ENCODE peak calls at places on chromosome 22, in seven cellular contexts. One of them, this sample, is unnamed.

GRCh38 chr22:17972385-17973181 is 51.8 kb downstream of the MICAL3 start:
- DNase-seq in HFFc6: peak
- DNase-seq in pancreas: no peak
- DNase-seq in transverse colon: no peak
- DNase-seq in nephron progenitor cell: no peak
- DNase-seq in cardiac fibroblast: peak
- DNase-seq in neural progenitor cell: peak
- DNase-seq in this sample: no peak

GRCh38 chr22:10961043-10961860 is 4566.7 kb upstream of the OR11H1 start:
- DNase-seq in HFFc6: no peak
- DNase-seq in pancreas: peak
- DNase-seq in transverse colon: no peak
- DNase-seq in nephron progenitor cell: no peak
- DNase-seq in cardiac fibroblast: no peak
- DNase-seq in neural progenitor cell: no peak
- DNase-seq in this sample: no peak

GRCh38 chr22:17831527-17832251 is 57.4 kb upstream of the BID start:
- DNase-seq in HFFc6: no peak
- DNase-seq in pancreas: no peak
- DNase-seq in transverse colon: no peak
- DNase-seq in nephron progenitor cell: no peak
- DNase-seq in cardiac fibroblast: no peak
- DNase-seq in neural progenitor cell: no peak
- DNase-seq in this sample: no peak

GRCh38 chr22:21861856-21862255 is 5.6 kb downstream of the MAPK1 start:
- DNase-seq in HFFc6: no peak
- DNase-seq in pancreas: no peak
- DNase-seq in transverse colon: no peak
- DNase-seq in nephron progenitor cell: no peak
- DNase-seq in cardiac fibroblast: no peak
- DNase-seq in neural progenitor cell: no peak
- DNase-seq in this sample: no peak

GRCh38 chr22:31747441-31747840 is 2.5 kb downstream of the PRR14L start:
- DNase-seq in HFFc6: no peak
- DNase-seq in pancreas: no peak
- DNase-seq in transverse colon: no peak
- DNase-seq in nephron progenitor cell: no peak
- DNase-seq in cardiac fibroblast: no peak
- DNase-seq in neural progenitor cell: peak
- DNase-seq in this sample: no peak

GRCh38 chr22:40396882-40397281 is 26.5 kb downstream of the SGSM3 start:
- DNase-seq in HFFc6: no peak
- DNase-seq in pancreas: peak
- DNase-seq in transverse colon: peak
- DNase-seq in nephron progenitor cell: peak
- DNase-seq in cardiac fibroblast: peak
- DNase-seq in neural progenitor cell: peak
- DNase-seq in this sample: no peak

GRCh38 chr22:45891996-45892621 is 84.9 kb downstream of the WNT7B start:
- DNase-seq in HFFc6: no peak
- DNase-seq in pancreas: peak
- DNase-seq in transverse colon: no peak
- DNase-seq in nephron progenitor cell: no peak
- DNase-seq in cardiac fibroblast: no peak
- DNase-seq in neural progenitor cell: no peak
- DNase-seq in this sample: no peak

GRCh38 chr22:49284931-49285330 is 542.7 kb downstream of the BRD1 start:
- DNase-seq in HFFc6: no peak
- DNase-seq in pancreas: no peak
- DNase-seq in transverse colon: no peak
- DNase-seq in nephron progenitor cell: no peak
- DNase-seq in cardiac fibroblast: no peak
- DNase-seq in neural progenitor cell: no peak
- DNase-seq in this sample: no peak

GRCh38 chr22:24514241-24515024 is 19.3 kb downstream of the UPB1 start:
- DNase-seq in HFFc6: no peak
- DNase-seq in pancreas: peak
- DNase-seq in transverse colon: peak
- DNase-seq in nephron progenitor cell: no peak
- DNase-seq in cardiac fibroblast: no peak
- DNase-seq in neural progenitor cell: no peak
- DNase-seq in this sample: peak

GRCh38 chr22:19873138-19873959 is 18.7 kb upstream of the GNB1L start:
- DNase-seq in HFFc6: no peak
- DNase-seq in pancreas: no peak
- DNase-seq in transverse colon: peak
- DNase-seq in nephron progenitor cell: no peak
- DNase-seq in cardiac fibroblast: no peak
- DNase-seq in neural progenitor cell: no peak
- DNase-seq in this sample: no peak

GRCh38 chr22:48919187-48919590 is 908.5 kb downstream of the BRD1 start:
- DNase-seq in HFFc6: no peak
- DNase-seq in pancreas: no peak
- DNase-seq in transverse colon: no peak
- DNase-seq in nephron progenitor cell: no peak
- DNase-seq in cardiac fibroblast: no peak
- DNase-seq in neural progenitor cell: peak
- DNase-seq in this sample: peak

GRCh38 chr22:44180706-44181032 is at the start of gene PARVG:
- DNase-seq in HFFc6: no peak
- DNase-seq in pancreas: no peak
- DNase-seq in transverse colon: peak
- DNase-seq in nephron progenitor cell: no peak
- DNase-seq in cardiac fibroblast: no peak
- DNase-seq in neural progenitor cell: no peak
- DNase-seq in this sample: no peak

GRCh38 chr22:49662681-49663080 is 165.0 kb downstream of the BRD1 start:
- DNase-seq in HFFc6: no peak
- DNase-seq in pancreas: no peak
- DNase-seq in transverse colon: no peak
- DNase-seq in nephron progenitor cell: no peak
- DNase-seq in cardiac fibroblast: no peak
- DNase-seq in neural progenitor cell: no peak
- DNase-seq in this sample: no peak

GRCh38 chr22:50483556-50483955 is 2.2 kb downstream of the ADM2 start:
- DNase-seq in HFFc6: no peak
- DNase-seq in pancreas: peak
- DNase-seq in transverse colon: no peak
- DNase-seq in nephron progenitor cell: no peak
- DNase-seq in cardiac fibroblast: no peak
- DNase-seq in neural progenitor cell: no peak
- DNase-seq in this sample: no peak

GRCh38 chr22:48357961-48358360 is 1469.7 kb downstream of the BRD1 start:
- DNase-seq in HFFc6: no peak
- DNase-seq in pancreas: no peak
- DNase-seq in transverse colon: no peak
- DNase-seq in nephron progenitor cell: no peak
- DNase-seq in cardiac fibroblast: no peak
- DNase-seq in neural progenitor cell: no peak
- DNase-seq in this sample: no peak

GRCh38 chr22:39212721-39213376 is 31.9 kb downstream of the PDGFB start:
- DNase-seq in HFFc6: peak
- DNase-seq in pancreas: no peak
- DNase-seq in transverse colon: no peak
- DNase-seq in nephron progenitor cell: no peak
- DNase-seq in cardiac fibroblast: peak
- DNase-seq in neural progenitor cell: peak
- DNase-seq in this sample: no peak

GRCh38 chr22:23269441-23270211 is 89.3 kb downstream of the BCR start:
- DNase-seq in HFFc6: no peak
- DNase-seq in pancreas: no peak
- DNase-seq in transverse colon: no peak
- DNase-seq in nephron progenitor cell: peak
- DNase-seq in cardiac fibroblast: no peak
- DNase-seq in neural progenitor cell: no peak
- DNase-seq in this sample: no peak

GRCh38 chr22:23268877-23269276 is 88.6 kb downstream of the BCR start:
- DNase-seq in HFFc6: no peak
- DNase-seq in pancreas: no peak
- DNase-seq in transverse colon: no peak
- DNase-seq in nephron progenitor cell: no peak
- DNase-seq in cardiac fibroblast: no peak
- DNase-seq in neural progenitor cell: no peak
- DNase-seq in this sample: no peak

GRCh38 chr22:23271597-23271908 is 91.2 kb downstream of the BCR start:
- DNase-seq in HFFc6: no peak
- DNase-seq in pancreas: no peak
- DNase-seq in transverse colon: no peak
- DNase-seq in nephron progenitor cell: no peak
- DNase-seq in cardiac fibroblast: no peak
- DNase-seq in neural progenitor cell: no peak
- DNase-seq in this sample: no peak

GRCh38 chr22:23270798-23271596 is 90.7 kb downstream of the BCR start:
- DNase-seq in HFFc6: no peak
- DNase-seq in pancreas: no peak
- DNase-seq in transverse colon: no peak
- DNase-seq in nephron progenitor cell: no peak
- DNase-seq in cardiac fibroblast: no peak
- DNase-seq in neural progenitor cell: no peak
- DNase-seq in this sample: no peak

DNA sequence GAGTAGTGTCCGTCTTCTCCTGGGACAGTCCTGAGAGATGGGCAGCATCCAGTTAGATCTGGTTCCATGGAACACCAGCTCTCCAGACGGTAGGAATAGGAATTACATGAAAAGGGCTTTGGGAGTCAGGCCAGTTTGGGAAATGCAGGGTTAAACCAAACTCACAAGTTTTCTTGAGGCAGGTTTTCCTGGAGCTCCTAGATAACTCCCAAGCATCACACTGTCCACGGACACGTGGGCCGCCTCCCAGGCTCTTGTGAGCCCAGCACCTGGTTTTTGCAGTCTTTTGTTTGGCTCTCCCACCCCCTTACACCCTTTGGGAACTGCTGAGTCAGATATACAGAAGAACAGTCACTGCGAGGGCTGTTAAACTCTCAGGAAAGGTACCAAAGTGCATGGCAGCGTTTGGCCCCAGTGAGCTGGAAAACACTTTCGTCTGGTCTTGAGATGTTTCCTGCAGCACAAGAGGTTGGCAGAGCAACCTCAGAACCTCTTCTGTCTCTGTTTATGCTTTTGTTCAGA is 90.0 kb downstream of the BCR start:
- DNase-seq in HFFc6: no peak
- DNase-seq in pancreas: no peak
- DNase-seq in transverse colon: no peak
- DNase-seq in nephron progenitor cell: no peak
- DNase-seq in cardiac fibroblast: no peak
- DNase-seq in neural progenitor cell: peak
- DNase-seq in this sample: no peak
- TF ChIP-seq CTCF in HFFc6: peak
- TF ChIP-seq CTCF in pancreas: no peak
- TF ChIP-seq CTCF in transverse colon: no peak
- TF ChIP-seq CTCF in nephron progenitor cell: peak
- TF ChIP-seq CTCF in cardiac fibroblast: no peak
- TF ChIP-seq CTCF in neural progenitor cell: peak
- TF ChIP-seq CTCF in this sample: no peak

GRCh38 chr22:29521526-29521925 is 32.0 kb downstream of the THOC5 start:
- DNase-seq in HFFc6: no peak
- DNase-seq in pancreas: no peak
- DNase-seq in transverse colon: no peak
- DNase-seq in nephron progenitor cell: no peak
- DNase-seq in cardiac fibroblast: no peak
- DNase-seq in neural progenitor cell: no peak
- DNase-seq in this sample: no peak

GRCh38 chr22:29523761-29524160 is 29.8 kb downstream of the THOC5 start:
- DNase-seq in HFFc6: no peak
- DNase-seq in pancreas: no peak
- DNase-seq in transverse colon: no peak
- DNase-seq in nephron progenitor cell: no peak
- DNase-seq in cardiac fibroblast: no peak
- DNase-seq in neural progenitor cell: no peak
- DNase-seq in this sample: no peak

GRCh38 chr22:29528144-29528543 is 25.4 kb downstream of the THOC5 start:
- DNase-seq in HFFc6: no peak
- DNase-seq in pancreas: no peak
- DNase-seq in transverse colon: no peak
- DNase-seq in nephron progenitor cell: no peak
- DNase-seq in cardiac fibroblast: no peak
- DNase-seq in neural progenitor cell: no peak
- DNase-seq in this sample: no peak

GRCh38 chr22:29520851-29521250 is 32.7 kb downstream of the THOC5 start:
- DNase-seq in HFFc6: peak
- DNase-seq in pancreas: no peak
- DNase-seq in transverse colon: no peak
- DNase-seq in nephron progenitor cell: no peak
- DNase-seq in cardiac fibroblast: peak
- DNase-seq in neural progenitor cell: no peak
- DNase-seq in this sample: no peak

DNA sequence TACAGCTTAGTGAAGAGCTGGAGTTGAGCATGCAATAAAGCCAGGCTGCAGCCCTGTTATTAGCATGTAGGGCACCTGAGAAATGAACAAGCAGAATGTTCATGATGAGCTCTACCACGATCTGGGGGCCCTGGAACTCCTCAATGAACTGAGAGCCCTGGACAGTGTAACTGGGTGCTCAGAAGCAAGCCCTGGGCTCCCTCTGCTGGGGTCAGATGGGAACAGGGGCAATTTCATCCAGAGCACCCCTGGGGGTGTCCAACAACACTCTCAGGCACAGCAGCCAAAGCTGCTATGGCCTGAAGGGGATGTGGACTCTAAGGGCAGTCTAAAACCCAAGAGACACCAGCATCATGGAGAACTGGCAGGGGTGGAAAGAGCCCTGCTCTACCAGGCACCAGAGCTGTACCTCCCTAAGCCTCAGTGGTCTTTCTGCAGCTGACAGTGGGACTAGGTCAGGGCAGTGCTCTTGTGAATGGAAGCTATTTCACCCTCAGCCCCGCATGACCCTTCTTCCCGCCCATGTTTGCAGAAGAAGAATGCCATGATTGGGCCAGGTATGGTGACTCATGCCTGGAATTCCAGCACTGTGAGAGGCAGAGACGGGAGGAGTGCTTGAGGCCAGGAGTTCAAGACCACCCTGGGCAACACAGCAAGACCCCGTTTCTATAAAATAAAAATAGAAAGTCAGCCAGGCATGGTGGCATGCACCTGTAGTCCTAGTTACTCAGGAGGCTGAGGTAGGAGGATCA is 28.9 kb downstream of the THOC5 start:
- DNase-seq in HFFc6: peak
- DNase-seq in pancreas: no peak
- DNase-seq in transverse colon: peak
- DNase-seq in nephron progenitor cell: peak
- DNase-seq in cardiac fibroblast: peak
- DNase-seq in neural progenitor cell: peak
- DNase-seq in this sample: peak
- TF ChIP-seq CTCF in HFFc6: peak
- TF ChIP-seq CTCF in pancreas: no peak
- TF ChIP-seq CTCF in transverse colon: peak
- TF ChIP-seq CTCF in nephron progenitor cell: peak
- TF ChIP-seq CTCF in cardiac fibroblast: peak
- TF ChIP-seq CTCF in neural progenitor cell: peak
- TF ChIP-seq CTCF in this sample: peak

GRCh38 chr22:37562049-37562784 is 1.9 kb downstream of the CDC42EP1 start:
- DNase-seq in HFFc6: no peak
- DNase-seq in pancreas: peak
- DNase-seq in transverse colon: no peak
- DNase-seq in nephron progenitor cell: no peak
- DNase-seq in cardiac fibroblast: no peak
- DNase-seq in neural progenitor cell: no peak
- DNase-seq in this sample: no peak
- TF ChIP-seq CTCF in HFFc6: peak
- TF ChIP-seq CTCF in pancreas: no peak
- TF ChIP-seq CTCF in transverse colon: no peak
- TF ChIP-seq CTCF in nephron progenitor cell: no peak
- TF ChIP-seq CTCF in cardiac fibroblast: no peak
- TF ChIP-seq CTCF in neural progenitor cell: no peak
- TF ChIP-seq CTCF in this sample: no peak

GRCh38 chr22:26512149-26512793 is at the start of gene TFIP11:
- DNase-seq in HFFc6: peak
- DNase-seq in pancreas: peak
- DNase-seq in transverse colon: peak
- DNase-seq in nephron progenitor cell: peak
- DNase-seq in cardiac fibroblast: peak
- DNase-seq in neural progenitor cell: peak
- DNase-seq in this sample: peak
- TF ChIP-seq CTCF in HFFc6: peak
- TF ChIP-seq CTCF in pancreas: no peak
- TF ChIP-seq CTCF in transverse colon: no peak
- TF ChIP-seq CTCF in nephron progenitor cell: no peak
- TF ChIP-seq CTCF in cardiac fibroblast: no peak
- TF ChIP-seq CTCF in neural progenitor cell: peak
- TF ChIP-seq CTCF in this sample: no peak